ENCODE peak calls at places on chromosomes 11 and 22, in seven cellular contexts. P, M, C, H, X, V and D are unnamed samples.

GRCh38 chr11:108144615-108145014 is 23.2 kb downstream of the ACAT1 start:
- DNase-seq in P (no peak), M (no peak), C (no peak), H (no peak), X (no peak), V (no peak), D (no peak)

GRCh38 chr11:19766206-19766605 is 53.6 kb downstream of the NAV2 start:
- DNase-seq in P (no peak), M (peak), C (no peak), H (no peak), X (no peak), V (no peak), D (peak)

GRCh38 chr11:44191322-44192014 is 96.0 kb downstream of the EXT2 start:
- DNase-seq in P (no peak), M (no peak), C (no peak), H (no peak), X (no peak), V (no peak), D (no peak)

GRCh38 chr11:44065161-44065571 is 904 bp upstream of the ACCS start:
- DNase-seq in P (no peak), M (no peak), C (no peak), H (no peak), X (no peak), V (no peak), D (peak)

GRCh38 chr11:60265373-60266214 is 14.9 kb upstream of the MS4A4A start:
- DNase-seq in P (peak), M (peak), C (no peak), H (no peak), X (peak), V (no peak), D (no peak)

GRCh38 chr11:64718084-64718779 is 4.8 kb downstream of the NRXN2 start:
- DNase-seq in P (no peak), M (no peak), C (no peak), H (peak), X (no peak), V (no peak), D (no peak)

GRCh38 chr11:1586699-1587098 is 1.6 kb upstream of the KRTAP5-1 start:
- DNase-seq in P (no peak), M (no peak), C (no peak), H (peak), X (no peak), V (no peak), D (no peak)

GRCh38 chr11:65116370-65117205 is 913 bp downstream of the ZNHIT2 start:
- DNase-seq in P (peak), M (peak), C (peak), H (peak), X (no peak), V (peak), D (no peak)

GRCh38 chr11:76689861-76690260 is 19.3 kb upstream of the LRRC32 start:
- DNase-seq in P (no peak), M (no peak), C (no peak), H (no peak), X (no peak), V (peak), D (no peak)

GRCh38 chr11:78161937-78162336 is 22.5 kb upstream of the ALG8 start:
- DNase-seq in P (peak), M (peak), C (no peak), H (peak), X (no peak), V (no peak), D (no peak)

GRCh38 chr22:30903876-30904460 is 64.6 kb downstream of the MORC2 start:
- DNase-seq in P (no peak), M (no peak), C (peak), H (no peak), X (no peak), V (peak), D (no peak)

GRCh38 chr11:65591939-65592814 is 3.4 kb downstream of the KCNK7 start:
- DNase-seq in P (peak), M (no peak), C (peak), H (peak), X (no peak), V (peak), D (no peak)

GRCh38 chr22:48051796-48052620 is 1289.6 kb downstream of the TBC1D22A start:
- DNase-seq in P (no peak), M (no peak), C (no peak), H (no peak), X (no peak), V (no peak), D (no peak)

DNA sequence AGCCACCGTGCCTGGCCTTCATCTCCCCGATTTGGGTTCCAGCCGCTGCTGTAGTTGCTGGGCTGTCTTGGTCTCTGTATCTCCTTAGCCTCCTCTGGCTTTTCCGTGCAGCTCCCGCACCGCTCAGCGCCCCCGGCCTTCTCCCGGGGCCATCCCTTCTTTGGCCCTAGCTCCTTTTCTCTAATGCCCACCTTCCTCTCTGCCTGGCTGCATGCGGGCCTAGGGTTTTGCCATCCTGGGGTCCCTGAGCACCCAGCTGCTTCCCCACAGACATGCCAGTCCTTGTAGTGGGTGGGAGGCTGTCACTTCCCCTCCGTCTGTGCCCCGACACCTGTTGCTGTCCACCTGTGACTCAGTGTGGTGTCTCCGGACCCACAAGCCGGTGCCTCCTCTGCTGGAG is 36.4 kb downstream of the KCNJ4 start:
- DNase-seq in P (no peak), M (no peak), C (no peak), H (no peak), X (no peak), V (peak), D (no peak)
- TF ChIP-seq CTCF in P (no peak), M (no peak), C (no peak), H (no peak), X (no peak), V (no peak), D (no peak)

GRCh38 chr11:118933486-118933885 is 7.8 kb upstream of the BCL9L start:
- DNase-seq in P (peak), M (no peak), C (peak), H (peak), X (no peak), V (no peak), D (no peak)

GRCh38 chr11:118930152-118930712 is 4.5 kb upstream of the BCL9L start:
- DNase-seq in P (peak), M (peak), C (peak), H (peak), X (peak), V (peak), D (peak)

GRCh38 chr11:118929496-118930151 is 3.9 kb upstream of the BCL9L start:
- DNase-seq in P (peak), M (peak), C (peak), H (peak), X (peak), V (peak), D (peak)

GRCh38 chr11:118928870-118929495 is 3.3 kb upstream of the BCL9L start:
- DNase-seq in P (peak), M (peak), C (no peak), H (peak), X (no peak), V (peak), D (peak)

GRCh38 chr11:118931576-118931975 is 5.8 kb upstream of the BCL9L start:
- DNase-seq in P (no peak), M (no peak), C (no peak), H (no peak), X (no peak), V (no peak), D (no peak)
- TF ChIP-seq CTCF in P (no peak), M (no peak), C (no peak), H (no peak), X (no peak), V (no peak), D (no peak)

DNA sequence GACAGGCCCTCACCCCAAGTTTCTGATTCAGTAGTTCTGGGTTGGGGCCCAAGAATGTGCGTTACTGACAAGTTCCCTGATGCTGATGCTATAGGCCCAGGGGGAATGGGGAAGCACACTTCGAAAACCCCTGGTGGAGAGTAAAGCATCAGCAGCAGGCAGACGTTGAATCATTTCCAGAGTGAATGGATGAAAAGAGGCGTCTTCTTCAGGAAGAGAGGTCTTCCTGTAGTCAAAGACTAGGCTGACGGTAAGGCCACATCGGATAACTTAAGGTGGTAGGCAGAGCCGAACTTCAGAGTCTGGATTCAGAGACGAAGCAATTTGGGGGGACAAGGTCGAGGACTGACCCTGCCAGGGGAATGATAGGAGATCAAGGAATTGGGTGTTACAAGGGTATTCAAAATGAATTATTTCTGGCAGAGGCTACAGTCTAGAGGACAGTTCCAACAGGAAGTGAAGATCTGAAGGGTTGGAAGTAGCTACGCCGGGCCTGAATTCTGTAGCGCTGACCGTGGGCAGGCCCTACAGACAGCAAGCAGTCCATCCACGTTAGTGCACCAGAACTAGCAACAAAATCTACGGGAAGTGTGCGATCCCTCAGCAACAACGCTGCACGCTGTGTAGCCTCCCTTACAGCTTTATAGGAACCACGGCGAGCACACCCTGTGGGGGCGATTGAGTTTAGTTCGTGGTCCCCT is 862 bp upstream of the CENATAC start:
- DNase-seq in P (peak), M (peak), C (no peak), H (no peak), X (no peak), V (no peak), D (no peak)
- TF ChIP-seq CTCF in P (peak), M (peak), C (no peak), H (no peak), X (peak), V (no peak), D (no peak)

GRCh38 chr22:38246046-38246658 is 26.7 kb downstream of the TMEM184B start:
- DNase-seq in P (no peak), M (no peak), C (no peak), H (no peak), X (no peak), V (no peak), D (no peak)
- TF ChIP-seq CTCF in P (no peak), M (no peak), C (no peak), H (no peak), X (no peak), V (no peak), D (no peak)

DNA sequence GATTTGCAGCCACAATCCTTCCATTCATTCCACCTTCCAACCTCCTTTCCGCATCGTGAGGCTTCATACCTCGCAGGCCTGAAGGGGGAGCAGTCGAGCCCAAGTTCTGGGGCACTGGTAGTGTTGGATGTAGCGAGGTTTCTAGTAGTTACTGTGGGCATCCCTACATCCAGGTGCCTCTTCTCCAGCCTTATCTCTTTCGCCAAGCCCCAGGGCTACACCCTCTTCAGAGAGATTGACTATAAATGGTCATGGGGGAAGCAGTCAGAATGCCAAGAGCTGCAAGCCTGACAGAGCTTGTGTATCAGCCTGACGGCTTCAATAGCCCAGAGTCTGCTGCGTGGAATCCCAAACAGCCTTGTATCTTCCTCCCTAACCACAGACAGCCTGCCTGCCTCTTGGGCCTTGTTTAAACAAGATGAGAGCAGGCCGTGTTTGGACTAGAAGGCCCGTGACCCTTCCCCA is 28.9 kb downstream of the CLMP start:
- DNase-seq in P (peak), M (peak), C (no peak), H (peak), X (peak), V (no peak), D (no peak)
- TF ChIP-seq CTCF in P (peak), M (peak), C (peak), H (peak), X (peak), V (peak), D (no peak)

GRCh38 chr11:115168229-115168671 is 336.0 kb downstream of the CADM1 start:
- DNase-seq in P (no peak), M (no peak), C (no peak), H (no peak), X (no peak), V (no peak), D (no peak)

GRCh38 chr11:115170133-115170815 is 333.9 kb downstream of the CADM1 start:
- DNase-seq in P (peak), M (peak), C (no peak), H (no peak), X (peak), V (no peak), D (no peak)

GRCh38 chr11:115166826-115167225 is 337.4 kb downstream of the CADM1 start:
- DNase-seq in P (no peak), M (no peak), C (no peak), H (no peak), X (no peak), V (no peak), D (no peak)

GRCh38 chr11:115164774-115165173 is 339.4 kb downstream of the CADM1 start:
- DNase-seq in P (no peak), M (no peak), C (no peak), H (no peak), X (no peak), V (no peak), D (no peak)

DNA sequence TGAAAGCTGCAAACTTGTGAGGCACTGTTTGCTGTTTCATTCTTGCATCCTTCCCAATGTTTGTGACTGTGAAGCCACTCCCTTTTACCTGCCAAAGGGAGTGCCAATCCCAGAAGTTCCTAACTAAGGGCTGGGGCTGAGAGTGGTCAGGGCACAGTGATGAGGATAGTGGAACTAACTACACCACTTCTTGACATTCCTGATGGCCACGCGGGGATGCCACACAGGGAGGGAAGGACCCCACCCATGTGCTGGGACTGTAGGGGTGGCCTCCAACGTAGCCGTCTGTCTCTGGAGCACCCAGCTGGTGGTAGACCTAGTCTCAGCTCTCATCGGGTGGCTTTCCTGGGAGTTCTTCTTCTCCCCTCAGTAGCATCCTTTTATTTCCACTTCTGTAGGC is 335.5 kb downstream of the CADM1 start:
- DNase-seq in P (no peak), M (no peak), C (no peak), H (no peak), X (no peak), V (no peak), D (no peak)
- TF ChIP-seq CTCF in P (no peak), M (no peak), C (no peak), H (no peak), X (no peak), V (no peak), D (no peak)

GRCh38 chr11:32615422-32615821 is 31.8 kb downstream of the EIF3M start:
- DNase-seq in P (peak), M (peak), C (no peak), H (no peak), X (no peak), V (no peak), D (no peak)
- TF ChIP-seq CTCF in P (peak), M (peak), C (peak), H (no peak), X (peak), V (no peak), D (no peak)

GRCh38 chr22:41091139-41092022 is 1.0 kb upstream of the EP300 start:
- DNase-seq in P (peak), M (peak), C (peak), H (peak), X (peak), V (peak), D (peak)
- TF ChIP-seq CTCF in P (no peak), M (no peak), C (no peak), H (no peak), X (no peak), V (no peak), D (no peak)